ENCODE peak calls at places on chromosome 2, in five cellular contexts. M is right cardiac atrium, N is heart right ventricle, U is right lobe of liver, K is coronary artery. V is an unnamed sample.

GRCh38 chr2:146621656-146622055 is 1223.2 kb upstream of the ACVR2A start:
- DNase-seq in M (no peak), N (no peak), U (no peak), K (no peak), V (no peak)

GRCh38 chr2:222864296-222864695 is 3.5 kb downstream of the ACSL3 start:
- DNase-seq in M (no peak), N (peak), U (no peak), K (no peak), V (no peak)

GRCh38 chr2:193469251-193469650 is 1274.5 kb upstream of the TMEFF2 start:
- DNase-seq in M (no peak), N (no peak), U (no peak), K (no peak), V (no peak)

GRCh38 chr2:26925100-26925791 is 45.2 kb upstream of the MAPRE3 start:
- DNase-seq in M (no peak), N (no peak), U (no peak), K (no peak), V (peak)

GRCh38 chr2:136386046-136386445 is 268.1 kb upstream of the CXCR4 start:
- DNase-seq in M (no peak), N (no peak), U (no peak), K (no peak), V (no peak)

GRCh38 chr2:163345795-163346573 is 389.8 kb downstream of the FIGN start:
- DNase-seq in M (no peak), N (peak), U (no peak), K (no peak), V (no peak)

GRCh38 chr2:217366996-217367395 is 507.1 kb upstream of the TNP1 start:
- DNase-seq in M (no peak), N (no peak), U (no peak), K (no peak), V (no peak)

GRCh38 chr2:206863721-206864120 is 75.6 kb upstream of the CPO start:
- DNase-seq in M (no peak), N (no peak), U (no peak), K (no peak), V (no peak)

GRCh38 chr2:207091175-207091574 is 74.6 kb downstream of the KLF7 start:
- DNase-seq in M (no peak), N (no peak), U (no peak), K (no peak), V (no peak)

GRCh38 chr2:137865954-137866540 is 98.2 kb upstream of the HNMT start:
- DNase-seq in M (peak), N (peak), U (peak), K (no peak), V (peak)

GRCh38 chr2:16252251-16252650 is 311.9 kb downstream of the MYCN start:
- DNase-seq in M (no peak), N (no peak), U (no peak), K (no peak), V (no peak)

GRCh38 chr2:237223208-237223861 is 137.6 kb downstream of the COPS8 start:
- DNase-seq in M (peak), N (no peak), U (no peak), K (peak), V (no peak)

GRCh38 chr2:181970160-181970794 is 15.4 kb upstream of the PPP1R1C start:
- DNase-seq in M (no peak), N (no peak), U (peak), K (no peak), V (no peak)

GRCh38 chr2:241410739-241411176 is 54.7 kb downstream of the FARP2 start:
- DNase-seq in M (no peak), N (no peak), U (no peak), K (no peak), V (no peak)

GRCh38 chr2:241797441-241798080 is 11.4 kb upstream of the NEU4 start:
- DNase-seq in M (peak), N (no peak), U (no peak), K (no peak), V (peak)

GRCh38 chr2:190682168-190682567 is 33.3 kb downstream of the NAB1 start:
- DNase-seq in M (no peak), N (no peak), U (no peak), K (no peak), V (no peak)

GRCh38 chr2:158795110-158795924 is at the start of gene DAPL1:
- DNase-seq in M (no peak), N (no peak), U (no peak), K (no peak), V (no peak)

GRCh38 chr2:53104263-53104662 is 663.3 kb upstream of the CHAC2 start:
- DNase-seq in M (no peak), N (no peak), U (no peak), K (no peak), V (no peak)

GRCh38 chr2:20148841-20149702 is 75.9 kb downstream of the SDC1 start:
- DNase-seq in M (no peak), N (no peak), U (no peak), K (peak), V (no peak)

GRCh38 chr2:103401621-103402020 is 639.8 kb downstream of the TMEM182 start:
- DNase-seq in M (peak), N (peak), U (no peak), K (no peak), V (no peak)

DNA sequence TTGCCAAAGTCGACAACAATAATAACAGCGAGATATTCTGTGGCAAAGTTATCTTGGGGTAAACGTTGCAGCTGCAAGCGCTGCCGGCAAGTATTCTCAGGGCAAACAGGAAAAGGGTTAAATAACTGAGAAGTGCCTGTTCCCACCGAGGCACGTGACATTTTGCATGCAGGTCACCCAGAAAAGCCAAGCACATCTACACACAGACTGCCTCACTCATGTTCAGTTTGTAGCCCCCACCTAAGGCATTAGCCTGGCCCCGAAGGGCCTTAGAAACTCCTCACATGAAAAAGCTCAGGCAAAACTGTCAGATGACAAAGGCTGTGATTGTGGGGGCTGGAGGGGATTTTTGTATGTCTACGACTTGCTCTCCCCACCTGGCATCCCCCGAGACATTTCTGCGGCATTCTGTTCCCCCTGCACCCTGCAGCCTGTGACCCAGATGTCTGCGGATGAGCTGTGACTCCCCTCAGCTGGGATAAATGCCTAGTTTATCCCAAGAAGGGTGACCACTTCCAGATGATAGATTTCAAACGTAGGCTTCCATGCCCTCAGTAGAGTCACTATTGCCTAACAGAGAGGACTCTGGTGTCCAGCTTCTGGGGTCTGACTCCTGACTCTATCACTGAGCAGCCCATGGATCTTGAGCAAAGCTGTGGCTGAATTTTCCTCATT is 215.2 kb upstream of the SIX2 start:
- DNase-seq in M (no peak), N (no peak), U (no peak), K (no peak), V (no peak)
- H3K4me3 ChIP-seq in M (no peak), N (no peak), U (no peak), K (no peak), V (no peak)

GRCh38 chr2:98472132-98472650 is 27.5 kb downstream of the INPP4A start:
- DNase-seq in M (no peak), N (no peak), U (no peak), K (no peak), V (no peak)

GRCh38 chr2:98473995-98474780 is 29.5 kb downstream of the INPP4A start:
- DNase-seq in M (no peak), N (no peak), U (no peak), K (no peak), V (no peak)

GRCh38 chr2:98471402-98472131 is 26.9 kb downstream of the INPP4A start:
- DNase-seq in M (no peak), N (no peak), U (no peak), K (no peak), V (peak)

GRCh38 chr2:98474979-98475632 is 30.4 kb downstream of the INPP4A start:
- DNase-seq in M (no peak), N (no peak), U (no peak), K (no peak), V (no peak)

DNA sequence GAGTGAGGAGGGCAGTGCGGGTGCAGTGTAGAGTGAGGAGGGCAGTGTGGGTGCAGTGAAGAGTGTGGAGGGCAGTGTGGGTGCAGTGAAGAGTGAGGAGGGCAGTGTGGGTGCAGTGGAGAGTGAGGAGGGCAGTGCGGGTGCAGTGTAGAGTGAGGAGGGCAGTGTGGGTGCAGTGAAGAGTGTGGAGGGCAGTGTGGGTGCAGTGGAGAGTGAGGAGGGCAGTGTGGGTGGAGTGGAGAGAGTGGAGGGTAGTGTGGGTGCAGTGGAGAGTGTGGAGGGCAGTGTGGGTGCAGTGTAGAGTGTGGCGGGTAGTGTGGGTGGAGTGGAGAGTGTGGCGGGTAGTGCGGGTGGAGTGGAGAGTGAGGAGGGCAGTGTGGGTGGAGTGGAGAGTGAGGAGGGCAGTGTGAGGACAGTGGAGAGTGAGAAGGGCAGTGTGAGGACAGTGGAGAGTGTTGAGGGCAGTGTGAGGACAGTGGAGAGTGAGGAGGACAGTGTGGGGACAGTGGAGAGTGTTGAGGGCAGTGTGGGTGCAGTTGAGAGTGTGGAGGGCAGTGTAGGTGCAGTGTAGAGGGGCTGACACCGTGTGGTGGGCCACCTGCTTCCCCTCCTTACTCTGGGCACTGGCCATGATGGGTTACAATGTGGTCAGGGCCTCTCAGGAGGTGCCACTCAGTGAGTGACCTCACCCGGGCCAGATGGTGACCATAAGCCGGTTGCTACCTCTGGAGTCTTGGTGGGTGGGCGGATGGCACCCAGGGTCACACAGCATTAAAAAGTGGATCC is 28.5 kb downstream of the INPP4A start:
- DNase-seq in M (no peak), N (no peak), U (no peak), K (no peak), V (no peak)
- H3K27ac ChIP-seq in M (no peak), N (no peak), U (no peak), K (no peak), V (peak)

GRCh38 chr2:235493775-235494715 is at the start of gene AGAP1:
- DNase-seq in M (peak), N (peak), U (peak), K (peak), V (peak)

GRCh38 chr2:235494716-235495372 is 1.0 kb downstream of the AGAP1 start:
- DNase-seq in M (peak), N (peak), U (peak), K (no peak), V (no peak)

GRCh38 chr2:235495373-235496238 is 1.8 kb downstream of the AGAP1 start:
- DNase-seq in M (no peak), N (no peak), U (peak), K (no peak), V (no peak)

GRCh38 chr2:235493402-235493774 is 455 bp upstream of the AGAP1 start:
- DNase-seq in M (no peak), N (no peak), U (no peak), K (peak), V (no peak)

DNA sequence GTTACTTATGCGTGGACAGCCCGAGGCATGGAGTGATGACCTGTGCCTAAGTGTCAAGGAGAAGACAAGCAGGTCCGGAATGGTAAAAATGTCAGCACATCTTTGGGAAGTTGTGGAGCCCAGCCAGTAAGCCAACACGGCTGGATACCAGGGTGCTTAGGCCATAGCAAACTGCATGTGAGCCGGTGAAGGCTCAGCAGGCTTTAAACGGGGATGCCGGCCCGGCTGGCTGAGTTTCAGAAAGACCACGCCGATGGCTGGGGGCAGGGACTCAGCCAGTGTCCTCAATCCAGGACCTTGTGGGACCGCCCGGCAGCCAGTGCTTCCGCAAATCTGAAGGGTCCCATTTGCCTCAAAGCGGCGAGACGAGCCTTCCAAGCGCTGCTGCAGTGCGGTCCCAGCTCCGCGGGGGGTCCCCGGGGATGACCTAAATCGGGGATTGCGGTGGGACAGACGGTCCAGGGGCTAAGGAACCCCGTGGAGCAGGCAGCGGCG is 946 bp upstream of the AGAP1 start:
- DNase-seq in M (peak), N (no peak), U (no peak), K (no peak), V (no peak)
- H3K4me3 ChIP-seq in M (peak), N (peak), U (peak), K (peak), V (peak)

GRCh38 chr2:100320547-100321180 is 1.6 kb downstream of the LONRF2 start:
- DNase-seq in M (no peak), N (peak), U (no peak), K (no peak), V (no peak)

GRCh38 chr2:100317634-100318033 is 4.7 kb downstream of the LONRF2 start:
- DNase-seq in M (no peak), N (no peak), U (no peak), K (no peak), V (no peak)

GRCh38 chr2:100327742-100328141 is 5.4 kb upstream of the LONRF2 start:
- DNase-seq in M (no peak), N (no peak), U (no peak), K (no peak), V (no peak)

GRCh38 chr2:100321181-100321880 is 970 bp downstream of the LONRF2 start:
- DNase-seq in M (peak), N (peak), U (peak), K (no peak), V (no peak)

DNA sequence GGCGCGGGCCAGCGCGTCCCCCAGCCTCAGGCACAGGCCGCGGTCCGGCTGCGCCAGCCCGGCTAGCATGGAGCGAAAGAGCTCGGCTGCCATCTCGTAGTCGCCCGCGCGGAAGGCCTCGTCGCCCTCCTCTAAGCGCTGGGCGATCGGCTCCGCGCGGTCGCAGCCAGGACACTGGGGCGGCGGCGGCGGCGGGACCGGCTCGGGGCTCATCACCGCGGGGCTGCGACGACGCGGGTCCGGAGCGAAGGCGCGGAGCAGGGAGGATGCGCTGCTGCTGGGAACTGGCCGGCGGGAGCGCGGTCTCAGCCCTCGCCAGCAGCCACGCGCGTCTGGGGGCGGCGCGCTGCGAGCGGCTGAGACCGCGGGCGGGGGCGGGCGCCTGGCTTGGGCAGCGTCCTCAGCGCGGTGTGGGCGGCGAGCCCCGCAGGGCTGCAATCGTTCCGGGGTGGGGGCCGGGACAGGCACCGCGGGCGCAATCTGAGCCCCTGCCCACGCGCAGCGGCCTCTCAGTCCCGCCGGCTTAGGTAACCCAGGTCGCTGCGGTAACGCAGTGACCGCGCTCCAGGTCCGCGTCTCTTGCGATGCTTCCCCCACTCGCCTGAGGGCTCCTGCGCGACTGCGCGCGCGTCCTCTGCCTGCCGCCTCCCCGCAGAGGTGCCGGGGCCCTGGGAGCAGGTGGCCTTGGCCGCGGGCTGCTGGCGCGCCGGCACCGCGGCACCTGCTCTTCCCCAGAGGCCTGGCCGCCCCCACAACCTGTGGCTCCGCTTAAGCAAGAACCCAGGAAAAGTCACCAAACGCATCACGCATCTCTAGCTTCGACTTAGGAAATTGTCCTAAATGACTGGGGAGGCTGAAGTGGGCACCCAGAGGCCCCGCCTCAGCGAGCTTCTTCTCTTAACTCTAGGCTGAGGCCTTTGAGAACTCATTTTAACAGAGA is at the start of gene LONRF2:
- DNase-seq in M (peak), N (peak), U (peak), K (no peak), V (no peak)
- H3K27ac ChIP-seq in M (peak), N (peak), U (no peak), K (peak), V (no peak)

GRCh38 chr2:118310878-118311442 is 222.7 kb downstream of the INSIG2 start:
- DNase-seq in M (no peak), N (no peak), U (no peak), K (no peak), V (no peak)
- H3K4me3 ChIP-seq in M (peak), N (no peak), U (no peak), K (peak), V (no peak)

DNA sequence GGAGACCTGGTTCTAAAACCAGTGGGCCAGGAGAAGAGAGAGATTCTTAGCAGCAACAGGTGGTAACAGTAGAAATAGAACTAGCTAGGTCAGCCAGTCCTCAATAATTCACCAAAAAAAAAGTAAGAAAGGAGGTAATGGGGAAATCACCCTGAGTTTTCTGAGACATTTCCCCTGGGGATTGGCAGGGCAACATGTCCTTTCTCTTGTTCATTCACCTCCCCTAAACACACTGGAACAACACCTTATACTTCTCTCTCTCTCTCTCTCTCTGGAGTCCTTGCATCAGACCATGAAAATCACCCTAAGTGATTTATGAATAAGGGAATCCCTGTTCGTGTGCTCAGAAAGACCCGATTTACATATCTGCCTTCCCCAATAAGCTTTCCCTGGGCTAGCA is 64.8 kb downstream of the COX7A2L start:
- DNase-seq in M (no peak), N (no peak), U (no peak), K (no peak), V (no peak)
- H3K27ac ChIP-seq in M (no peak), N (no peak), U (no peak), K (no peak), V (peak)

GRCh38 chr2:161238264-161238558 is 70.0 kb upstream of the PSMD14 start:
- DNase-seq in M (peak), N (no peak), U (no peak), K (no peak), V (no peak)
- H3K4me3 ChIP-seq in M (peak), N (peak), U (peak), K (peak), V (peak)

GRCh38 chr2:100192300-100192699 is 49.9 kb upstream of the AFF3 start:
- DNase-seq in M (no peak), N (no peak), U (no peak), K (no peak), V (no peak)
- H3K27ac ChIP-seq in M (no peak), N (no peak), U (no peak), K (peak), V (no peak)